ENCODE peak calls at places on chromosomes 5 and 9, in five cellular contexts. A is adrenal gland, K is epithelial cell of esophagus, G is sigmoid colon, C is BJ. Y is an unnamed sample.

GRCh38 chr5:113056988-113057387 is 80.4 kb downstream of the DCP2 start:
- DNase-seq in G (no peak), K (no peak), C (no peak), A (peak), Y (no peak)

GRCh38 chr9:136219276-136219675 is 14.3 kb upstream of the LHX3 start:
- DNase-seq in A (no peak), K (peak), C (peak), G (no peak), Y (no peak)

GRCh38 chr5:158812381-158812780 is 287.3 kb downstream of the EBF1 start:
- DNase-seq in K (no peak), A (peak), C (no peak), G (peak), Y (no peak)

GRCh38 chr9:35606138-35606504 is 1.1 kb downstream of the TESK1 start:
- DNase-seq in C (no peak), K (no peak), G (peak), A (no peak), Y (no peak)

GRCh38 chr9:34463098-34463900 is 4.7 kb downstream of the DNAI1 start:
- DNase-seq in C (peak), K (peak), G (no peak), A (peak), Y (peak)

GRCh38 chr5:179166171-179166885 is 106.2 kb downstream of the ZNF354C start:
- DNase-seq in C (no peak), A (no peak), G (peak), K (no peak), Y (peak)

GRCh38 chr9:108186996-108187395 is 668.8 kb downstream of the ACTL7B start:
- DNase-seq in A (no peak), C (no peak), K (no peak), G (peak), Y (peak)

GRCh38 chr5:102901821-102902448 is 146.8 kb downstream of the PAM start:
- DNase-seq in C (no peak), K (peak), A (no peak), G (no peak), Y (no peak)

GRCh38 chr5:138458353-138458752 is 6.9 kb upstream of the EGR1 start:
- DNase-seq in A (no peak), C (no peak), K (no peak), G (no peak), Y (peak)

GRCh38 chr5:61346511-61346910 is 14.5 kb downstream of the ZSWIM6 start:
- DNase-seq in K (no peak), A (no peak), G (no peak), C (no peak), Y (no peak)

GRCh38 chr5:57207681-57208080 is 33.8 kb downstream of the GPBP1 start:
- DNase-seq in C (no peak), G (peak), K (no peak), A (peak), Y (no peak)

GRCh38 chr5:483011-483410 is 40.0 kb downstream of the EXOC3 start:
- DNase-seq in G (no peak), A (no peak), K (no peak), C (no peak), Y (no peak)

GRCh38 chr9:109020581-109020980 is 7.3 kb upstream of the CTNNAL1 start:
- DNase-seq in K (peak), A (no peak), C (no peak), G (no peak), Y (no peak)

GRCh38 chr5:41831155-41831554 is 39.1 kb downstream of the OXCT1 start:
- DNase-seq in K (no peak), G (no peak), A (no peak), C (no peak), Y (no peak)

GRCh38 chr5:4859489-4860211 is 280.5 kb upstream of the ADAMTS16 start:
- DNase-seq in K (no peak), C (no peak), G (no peak), A (no peak), Y (no peak)

GRCh38 chr5:123119334-123119986 is 30.4 kb downstream of the PRDM6 start:
- DNase-seq in G (no peak), C (no peak), K (no peak), A (no peak), Y (no peak)

GRCh38 chr5:14871084-14871572 is 450 bp downstream of the ANKH start:
- DNase-seq in G (peak), K (no peak), C (no peak), A (peak), Y (no peak)

GRCh38 chr9:3906437-3907213 is 380.8 kb upstream of the RFX3 start:
- DNase-seq in G (no peak), A (no peak), K (peak), C (peak), Y (no peak)

GRCh38 chr5:93604119-93604963 is 21.3 kb downstream of the NR2F1 start:
- DNase-seq in C (no peak), A (peak), K (peak), G (peak), Y (peak)

GRCh38 chr9:116467740-116468351 is 219.3 kb upstream of the TRIM32 start:
- DNase-seq in C (no peak), A (no peak), K (no peak), G (no peak), Y (no peak)

GRCh38 chr9:116008278-116008677 is 145.3 kb upstream of the PAPPA start:
- DNase-seq in K (peak), A (no peak), C (no peak), G (no peak), Y (no peak)

GRCh38 chr5:167587768-167588167 is 703.7 kb upstream of the WWC1 start:
- DNase-seq in A (no peak), G (no peak), C (no peak), K (peak), Y (no peak)

GRCh38 chr5:157459715-157460599 is at the start of gene NIPAL4:
- DNase-seq in C (no peak), A (no peak), K (peak), G (peak), Y (no peak)

GRCh38 chr9:83596899-83597504 is 25.9 kb upstream of the IDNK start:
- DNase-seq in K (peak), G (no peak), C (no peak), A (peak), Y (no peak)

GRCh38 chr9:114030364-114030763 is 47.7 kb downstream of the AMBP start:
- DNase-seq in C (no peak), K (no peak), G (peak), A (peak), Y (no peak)

GRCh38 chr5:126961702-126962101 is 68.7 kb downstream of the MARCHF3 start:
- DNase-seq in G (no peak), C (no peak), A (no peak), K (peak), Y (no peak)

GRCh38 chr5:131394128-131394527 is 130.3 kb downstream of the CDC42SE2 start:
- DNase-seq in G (no peak), A (no peak), K (peak), C (no peak), Y (no peak)

GRCh38 chr9:133129001-133129799 is 8.2 kb upstream of the RALGDS start:
- DNase-seq in C (no peak), G (no peak), A (no peak), K (peak), Y (peak)
- H3K4me3 ChIP-seq in C (no peak), G (no peak), A (no peak), K (no peak), Y (peak)

DNA sequence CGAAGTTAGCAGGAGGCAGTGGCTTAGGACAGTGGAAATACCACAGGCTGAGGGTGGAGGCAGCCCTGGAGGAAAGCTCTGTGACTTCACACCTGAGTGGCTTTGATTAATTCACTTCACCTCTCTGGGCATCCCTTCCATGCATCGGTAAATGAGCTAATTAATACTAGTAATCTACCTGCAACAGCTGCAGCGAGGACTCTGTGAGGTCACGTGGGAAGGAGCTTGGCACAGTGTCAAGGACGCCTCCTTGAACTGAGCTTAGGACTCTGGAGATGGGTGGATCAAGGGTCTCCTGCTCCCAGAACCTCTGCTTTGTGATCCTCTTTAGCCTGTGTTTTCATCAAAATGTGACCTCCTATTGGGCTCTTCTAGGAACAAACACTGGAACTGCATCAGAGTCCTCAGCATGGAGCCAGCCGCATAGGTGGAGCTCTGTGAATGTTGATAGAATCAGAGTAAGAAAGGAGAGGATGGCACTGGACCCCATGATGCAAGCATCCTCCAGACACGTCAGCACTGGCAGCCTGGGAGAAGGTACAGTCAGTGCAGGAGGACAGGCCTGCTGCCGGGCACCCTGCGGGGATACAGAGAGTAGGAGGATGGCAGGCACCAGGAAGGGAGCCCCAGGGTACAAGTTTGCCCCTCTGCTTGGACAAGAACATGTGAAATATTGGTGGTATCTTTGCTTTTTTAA is 952 bp upstream of the ANGPTL2 start:
- DNase-seq in A (peak), K (no peak), C (no peak), G (peak), Y (peak)
- H3K4me3 ChIP-seq in A (no peak), K (no peak), C (peak), G (peak), Y (peak)

DNA sequence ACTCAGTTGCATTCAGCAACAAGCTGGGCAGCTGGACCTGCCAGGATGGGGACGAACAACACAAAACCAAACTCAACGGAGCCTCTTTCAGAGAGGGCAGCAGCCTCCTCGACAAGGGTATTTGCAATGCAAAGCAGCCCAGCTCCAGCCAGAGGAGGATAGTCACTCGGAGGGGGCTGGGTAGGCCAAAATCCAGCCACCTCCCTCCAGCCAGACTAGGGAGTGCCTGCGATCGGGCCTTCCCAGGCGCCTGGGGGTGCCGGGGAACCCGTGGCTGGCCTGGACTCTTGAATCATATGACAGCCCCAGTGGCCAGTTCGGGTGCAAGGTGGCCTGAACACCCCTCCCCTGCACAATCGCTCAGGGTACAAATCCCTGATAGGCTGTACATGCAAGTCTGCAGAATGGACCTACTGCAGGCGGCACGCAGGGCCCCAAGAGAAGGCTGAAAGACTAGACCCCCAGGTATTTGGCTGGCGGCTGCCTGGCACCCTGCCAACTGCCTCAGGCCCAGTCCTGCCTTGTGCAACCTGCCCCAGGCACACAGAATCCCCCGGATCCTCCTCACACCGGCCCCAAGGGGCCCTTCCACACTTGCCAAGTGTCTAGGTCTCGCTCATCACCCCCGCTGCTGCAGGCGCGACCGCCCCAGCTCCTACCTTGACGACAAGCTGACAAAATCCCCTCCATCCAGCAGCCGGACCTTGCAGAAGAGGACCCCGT is 1.3 kb downstream of the EEIG1 start:
- DNase-seq in K (peak), A (peak), G (peak), C (no peak), Y (peak)
- H3K4me3 ChIP-seq in K (peak), A (peak), G (peak), C (peak), Y (peak)

GRCh38 chr9:130692365-130692764 is 1.2 kb upstream of the EXOSC2 start:
- DNase-seq in C (no peak), G (no peak), K (peak), A (peak), Y (no peak)

GRCh38 chr9:130687615-130688014 is 6.0 kb upstream of the EXOSC2 start:
- DNase-seq in A (no peak), K (no peak), G (no peak), C (no peak), Y (no peak)

GRCh38 chr9:130689572-130689936 is 4.0 kb upstream of the EXOSC2 start:
- DNase-seq in A (no peak), G (no peak), C (no peak), K (no peak), Y (no peak)

GRCh38 chr9:130688070-130688469 is 5.5 kb upstream of the EXOSC2 start:
- DNase-seq in A (no peak), C (no peak), K (no peak), G (no peak), Y (no peak)

GRCh38 chr9:130689937-130690700 is 3.5 kb upstream of the EXOSC2 start:
- DNase-seq in A (peak), G (peak), C (peak), K (peak), Y (no peak)
- H3K4me3 ChIP-seq in A (no peak), G (peak), C (peak), K (peak), Y (peak)

DNA sequence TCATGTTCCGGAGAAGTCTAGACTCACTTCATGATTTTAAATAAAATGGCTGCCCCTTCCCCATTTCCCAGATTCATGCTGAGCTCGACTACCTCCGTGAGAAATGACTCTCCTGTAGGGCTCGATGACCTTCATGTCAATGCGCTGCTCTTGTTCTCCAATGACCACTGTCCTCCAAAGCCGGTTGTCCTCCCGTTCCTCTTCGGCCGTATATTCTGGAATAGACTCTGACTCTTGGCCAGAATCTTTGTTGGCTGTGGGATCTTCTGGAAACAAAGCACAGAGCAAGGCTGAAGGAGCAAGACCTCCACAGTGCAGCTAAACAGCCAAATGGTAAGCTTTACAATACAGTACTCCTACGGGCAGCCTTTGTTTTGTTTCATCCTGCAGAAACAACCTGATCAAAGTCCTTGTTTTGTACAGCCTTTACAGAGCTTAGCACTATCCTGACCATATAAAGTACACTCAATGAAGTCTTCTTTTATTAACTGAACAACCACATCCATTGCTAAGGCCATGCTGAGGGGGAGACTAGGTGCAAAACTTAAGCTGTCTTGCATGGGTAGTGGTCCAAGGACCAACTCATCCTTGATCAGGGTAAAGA is 119.5 kb upstream of the PCA3 start:
- DNase-seq in C (no peak), K (no peak), G (no peak), A (no peak), Y (no peak)
- H3K4me3 ChIP-seq in C (no peak), K (no peak), G (no peak), A (no peak), Y (no peak)

DNA sequence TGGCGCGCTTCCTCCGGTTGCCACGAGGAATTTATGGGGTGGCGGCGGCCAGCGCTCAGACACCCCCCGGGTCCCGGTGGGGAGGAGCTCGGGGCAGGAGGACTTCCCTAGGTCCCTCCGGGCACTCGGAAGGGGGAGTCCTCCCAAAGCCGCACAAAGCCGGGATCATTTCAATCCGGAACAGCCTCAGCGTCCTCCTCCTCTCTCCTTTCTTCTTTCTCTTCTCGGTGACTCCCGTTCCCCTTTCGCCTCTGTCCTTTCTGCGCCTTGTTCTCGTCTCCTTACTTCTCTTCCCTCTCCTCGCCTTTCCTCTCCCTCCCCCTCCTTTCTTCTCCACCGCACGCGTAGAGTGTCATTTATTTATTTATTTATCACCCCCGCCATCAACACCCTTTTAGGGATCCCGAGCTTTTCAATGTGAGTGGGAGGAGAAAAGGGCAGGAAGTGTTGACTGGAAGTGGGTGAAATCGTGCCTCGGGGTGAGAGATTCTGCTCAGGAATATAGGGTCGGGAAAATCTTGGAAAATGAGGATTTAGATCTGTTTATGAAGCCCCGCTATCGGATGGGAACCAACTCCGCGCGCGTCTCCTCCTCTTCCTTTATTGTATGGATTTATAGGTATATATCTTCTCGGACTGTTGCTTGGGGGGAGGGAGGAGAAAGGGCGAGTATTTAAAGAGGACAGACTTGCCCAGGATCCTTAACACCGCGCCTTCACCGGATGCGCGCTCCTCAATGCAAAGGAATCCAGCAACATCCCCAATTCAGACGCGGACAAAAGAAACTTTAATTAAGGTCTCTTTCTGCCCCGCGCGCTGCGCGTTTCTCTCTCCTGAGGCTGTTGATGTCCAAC is 2.0 kb upstream of the ZNF462 start:
- DNase-seq in G (peak), C (no peak), A (no peak), K (peak), Y (no peak)
- H3K4me3 ChIP-seq in G (peak), C (peak), A (peak), K (peak), Y (peak)

DNA sequence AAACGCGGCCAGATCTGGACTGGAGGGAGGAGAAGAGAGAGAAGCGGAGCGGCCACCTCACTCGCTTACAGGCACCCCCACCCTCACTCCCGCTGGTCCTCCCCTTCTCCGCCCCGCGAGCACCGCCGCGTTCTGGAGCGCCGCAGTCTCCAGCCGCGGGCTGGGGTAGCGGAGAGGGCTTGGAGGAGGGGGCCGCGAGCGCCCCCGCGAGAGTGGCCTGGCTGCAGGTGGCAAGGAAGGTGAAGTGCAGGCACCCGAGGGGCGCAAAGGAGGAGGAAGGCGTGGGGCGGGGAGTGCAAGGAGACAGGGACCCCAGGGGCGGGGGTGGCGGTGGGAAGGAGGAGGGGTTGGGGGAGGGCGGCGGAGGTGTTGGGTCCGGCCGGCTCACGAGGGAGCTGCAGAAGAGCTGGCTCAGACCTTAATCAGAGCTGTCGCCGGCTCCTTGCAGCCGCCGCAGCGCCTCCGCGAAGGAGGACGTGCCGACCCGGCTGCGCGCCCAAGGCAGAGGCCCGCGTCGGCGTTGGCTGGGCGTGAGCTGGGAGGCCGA is at the start of gene DMRT3:
- DNase-seq in C (no peak), A (no peak), K (peak), G (no peak), Y (no peak)
- H3K4me3 ChIP-seq in C (no peak), A (no peak), K (peak), G (peak), Y (no peak)

Y was measured in dorsolateral prefrontal cortex.